ENCODE peak calls at places on chromosomes 3 and 15, in four cellular contexts. P is fibroblast of pulmonary artery, F is WTC11, T is left ventricle myocardium inferior. B is an unnamed sample.
A peak's percentile ranks its signal among the peaks of the same experiment; 100 is the strongest.

GRCh38 chr3:43004282-43004681 is 25.2 kb downstream of the GASK1A start:
- DNase-seq in P (peak; percentile 23), F (no peak), T (no peak), B (no peak)

GRCh38 chr3:15851735-15852134 is 54.0 kb upstream of the ANKRD28 start:
- DNase-seq in F (no peak), P (no peak), T (no peak), B (no peak)

GRCh38 chr3:55477306-55478010 is 9.6 kb downstream of the WNT5A start:
- DNase-seq in F (no peak), P (no peak), T (no peak), B (no peak)

GRCh38 chr3:145282505-145282904 is 878.5 kb downstream of the PLOD2 start:
- DNase-seq in F (no peak), P (no peak), T (no peak), B (no peak)

GRCh38 chr3:160003520-160004128 is 15.0 kb downstream of the IL12A start:
- DNase-seq in T (peak; percentile 58), F (peak; percentile 78), P (peak; percentile 53), B (peak; percentile 64)

GRCh38 chr15:75966073-75966472 is 46.2 kb downstream of the NRG4 start:
- DNase-seq in T (no peak), P (peak; percentile 57), F (no peak), B (no peak)

GRCh38 chr3:30290479-30290878 is 315.9 kb upstream of the TGFBR2 start:
- DNase-seq in T (no peak), F (no peak), P (no peak), B (no peak)

GRCh38 chr3:138477801-138478200 is 43.4 kb downstream of the ESYT3 start:
- DNase-seq in P (no peak), F (no peak), T (no peak), B (no peak)

GRCh38 chr15:72487070-72487797 is 13.1 kb downstream of the ARIH1 start:
- DNase-seq in P (peak; percentile 20), T (no peak), F (no peak), B (no peak)

GRCh38 chr3:125161607-125162219 is 50.8 kb downstream of the SLC12A8 start:
- DNase-seq in F (no peak), P (no peak), T (peak; percentile 53), B (no peak)

GRCh38 chr3:101861212-101861977 is 12.1 kb downstream of the NFKBIZ start:
- DNase-seq in P (no peak), F (no peak), T (no peak), B (no peak)

GRCh38 chr3:17680530-17680929 is 61.9 kb downstream of the TBC1D5 start:
- DNase-seq in P (no peak), F (no peak), T (no peak), B (no peak)

GRCh38 chr3:184716652-184717607 is 5.1 kb upstream of the MAGEF1 start:
- DNase-seq in P (peak; percentile 57), F (peak; percentile 39), T (no peak), B (peak; percentile 10)

GRCh38 chr15:57541805-57542504 is 49.7 kb upstream of the MYZAP start:
- DNase-seq in F (peak; percentile 77), P (peak; percentile 86), T (peak; percentile 61), B (peak; percentile 79)

GRCh38 chr3:101643861-101644613 is 32.9 kb downstream of the ZBTB11 start:
- DNase-seq in F (no peak), P (peak; percentile 49), T (no peak), B (no peak)

GRCh38 chr15:70053006-70053702 is 44.6 kb downstream of the TLE3 start:
- DNase-seq in F (no peak), P (no peak), T (no peak), B (no peak)

GRCh38 chr15:43483306-43484128 is 9.4 kb downstream of the TP53BP1 start:
- DNase-seq in T (no peak), P (peak; percentile 55), F (no peak), B (no peak)

GRCh38 chr3:52193059-52193458 is 4.9 kb upstream of the ALAS1 start:
- DNase-seq in P (peak; percentile 40), F (no peak), T (peak; percentile 62), B (peak; percentile 66)

GRCh38 chr3:38649500-38650247 is at the start of gene SCN5A:
- DNase-seq in F (peak; percentile 61), P (peak; percentile 12), T (peak; percentile 55), B (peak; percentile 49)

GRCh38 chr3:142019794-142020320 is 129.5 kb downstream of the TFDP2 start:
- DNase-seq in F (no peak), P (peak; percentile 17), T (no peak), B (no peak)

DNA sequence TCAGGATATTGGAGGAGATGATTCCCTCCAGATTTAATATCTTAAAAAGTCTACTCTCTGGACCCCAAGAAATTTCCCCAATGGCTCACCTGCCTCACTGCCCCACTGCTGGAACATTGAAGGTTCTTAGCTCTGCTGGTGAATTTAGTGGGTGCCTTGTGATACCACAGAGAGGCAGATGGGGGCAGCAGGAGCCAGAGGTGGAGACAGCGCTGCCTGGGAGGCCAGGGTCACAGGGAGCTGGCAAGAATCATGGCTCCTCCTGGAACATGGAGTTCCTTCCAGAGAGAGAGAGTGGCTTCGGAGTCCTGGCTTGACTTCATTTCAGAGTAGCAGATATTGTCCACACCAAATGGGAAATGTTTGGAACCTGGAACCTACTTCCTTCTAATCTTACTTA is 263.5 kb upstream of the CFAP20DC start:
- DNase-seq in F (peak; percentile 68), P (peak; percentile 34), T (peak; percentile 51), B (peak; percentile 57)
- TF ChIP-seq CTCF in F (peak; percentile 24), P (peak; percentile 42), T (peak; percentile 66), B (no peak)

GRCh38 chr3:10952525-10952924 is 40.0 kb upstream of the SLC6A1 start:
- DNase-seq in T (no peak), P (no peak), F (no peak), B (no peak)
- TF ChIP-seq CTCF in T (no peak), P (no peak), F (no peak), B (no peak)

GRCh38 chr15:64023215-64023614 is 23.1 kb downstream of the DAPK2 start:
- DNase-seq in T (no peak), F (no peak), P (no peak), B (no peak)

GRCh38 chr15:64022571-64022970 is 23.7 kb downstream of the DAPK2 start:
- DNase-seq in T (no peak), P (no peak), F (no peak), B (peak; percentile 56)

GRCh38 chr15:64029111-64029510 is 17.2 kb downstream of the DAPK2 start:
- DNase-seq in T (no peak), P (no peak), F (no peak), B (no peak)

GRCh38 chr15:64019764-64020163 is 26.5 kb downstream of the DAPK2 start:
- DNase-seq in T (peak; percentile 52), F (no peak), P (no peak), B (peak; percentile 74)

DNA sequence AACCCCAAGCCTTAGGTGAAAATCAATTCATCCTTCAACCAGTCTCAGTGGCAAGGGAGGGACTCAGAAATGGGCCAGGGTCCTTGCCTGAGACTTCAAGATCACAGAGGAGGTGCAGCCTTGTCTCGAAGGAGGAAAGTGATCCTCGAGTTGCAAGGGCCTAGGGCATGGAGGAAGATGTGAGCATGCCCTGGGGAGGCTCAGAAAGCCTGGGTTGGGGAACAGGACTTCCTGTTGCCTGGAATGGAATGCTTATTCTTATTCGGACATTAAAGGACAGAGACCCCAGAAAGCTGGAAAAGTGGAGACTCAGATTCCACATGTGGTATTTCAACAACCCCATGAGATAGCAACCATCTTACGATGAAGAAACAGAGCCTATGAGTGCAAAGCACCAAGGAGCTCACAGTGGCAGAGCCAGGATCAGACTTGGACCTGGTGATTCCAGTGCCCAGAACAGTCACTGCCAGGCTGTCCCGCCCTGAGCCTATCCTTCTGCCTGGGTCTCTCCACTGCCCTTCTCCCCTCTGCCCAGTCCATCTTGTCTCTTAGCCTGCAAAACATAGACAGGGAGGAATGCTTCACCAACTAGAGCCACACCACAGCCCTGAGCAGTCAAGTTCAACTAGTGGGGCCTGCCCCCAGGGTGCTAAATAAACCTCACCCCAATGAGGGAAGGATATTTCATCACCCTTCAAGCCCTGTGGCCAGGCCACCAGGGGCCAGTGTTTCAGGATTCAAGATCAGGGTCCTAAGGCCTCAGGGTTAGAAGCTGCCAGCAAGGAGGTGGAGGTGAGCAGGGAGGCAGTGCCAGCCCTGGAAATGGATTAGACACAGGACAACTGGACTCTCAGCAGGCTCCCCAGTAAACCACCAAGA is 21.9 kb downstream of the DAPK2 start:
- DNase-seq in F (peak; percentile 29), T (no peak), P (no peak), B (peak; percentile 64)
- TF ChIP-seq CTCF in F (no peak), T (no peak), P (no peak), B (peak; percentile 25)

GRCh38 chr3:19547665-19548464 is 386.2 kb downstream of the EFHB start:
- DNase-seq in T (no peak), P (no peak), F (no peak), B (no peak)

GRCh38 chr3:19539488-19540395 is 391.4 kb downstream of the KCNH8 start:
- DNase-seq in F (no peak), T (no peak), P (no peak), B (no peak)

GRCh38 chr3:19541284-19541683 is 392.7 kb downstream of the EFHB start:
- DNase-seq in T (no peak), P (no peak), F (no peak), B (no peak)

GRCh38 chr3:19540464-19540863 is 392.2 kb downstream of the KCNH8 start:
- DNase-seq in T (no peak), P (no peak), F (no peak), B (no peak)

GRCh38 chr3:19543212-19543841 is 390.7 kb downstream of the EFHB start:
- DNase-seq in F (peak; percentile 11), T (no peak), P (peak; percentile 0), B (peak; percentile 22)
- TF ChIP-seq CTCF in F (peak; percentile 27), T (peak; percentile 65), P (peak; percentile 2), B (peak; percentile 20)

DNA sequence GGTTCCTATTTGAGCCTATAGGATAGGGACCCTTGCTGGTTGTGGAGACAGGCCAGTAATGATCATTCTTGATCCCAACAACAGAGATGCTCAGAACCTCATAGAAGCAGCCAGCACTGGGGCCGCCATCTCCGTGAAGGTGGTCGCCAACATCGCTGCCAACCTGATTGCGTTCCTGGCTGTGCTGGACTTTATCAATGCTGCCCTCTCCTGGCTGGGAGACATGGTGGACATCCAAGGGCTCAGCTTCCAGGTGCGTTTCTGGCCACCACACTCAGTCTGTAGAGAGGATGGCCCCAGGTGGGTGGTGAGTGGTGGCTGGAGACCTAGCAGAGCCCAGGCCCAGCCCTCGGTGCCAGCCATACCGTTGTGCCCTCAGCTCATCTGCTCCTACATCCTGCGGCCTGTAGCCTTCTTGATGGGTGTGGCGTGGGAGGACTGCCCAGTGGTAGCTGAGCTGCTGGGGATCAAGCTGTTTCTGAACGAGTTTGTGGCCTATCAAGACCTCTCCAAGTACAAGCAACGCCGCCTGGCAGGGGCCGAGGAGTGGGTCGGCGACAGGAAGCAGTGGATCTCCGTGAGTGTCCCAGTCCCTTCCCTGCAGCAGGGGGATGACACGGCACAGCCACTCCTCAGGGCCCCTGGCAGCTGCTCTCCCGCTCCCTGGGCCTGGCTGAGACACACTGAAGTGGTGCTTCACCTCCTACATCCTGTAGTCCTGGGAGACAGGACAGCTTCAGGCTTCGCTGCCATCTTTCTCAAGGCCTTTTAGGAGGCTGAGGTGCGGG is 46.5 kb upstream of the PDE8A start:
- DNase-seq in F (peak; percentile 56), T (no peak), P (no peak), B (no peak)
- TF ChIP-seq CTCF in F (no peak), T (peak; percentile 34), P (peak; percentile 17), B (peak; percentile 9)

GRCh38 chr15:59174161-59174845 is 32.3 kb upstream of the LDHAL6B start:
- DNase-seq in P (no peak), F (no peak), T (no peak), B (no peak)

GRCh38 chr15:59170295-59170881 is 36.3 kb upstream of the LDHAL6B start:
- DNase-seq in T (no peak), F (peak; percentile 22), P (peak; percentile 34), B (peak; percentile 84)

GRCh38 chr15:59170998-59171397 is 35.6 kb upstream of the LDHAL6B start:
- DNase-seq in F (no peak), T (no peak), P (no peak), B (no peak)

GRCh38 chr15:59173194-59173593 is 33.4 kb upstream of the LDHAL6B start:
- DNase-seq in T (no peak), F (no peak), P (no peak), B (no peak)

GRCh38 chr15:59172289-59172901 is 34.2 kb upstream of the LDHAL6B start:
- DNase-seq in F (no peak), P (no peak), T (no peak), B (no peak)
- TF ChIP-seq CTCF in F (peak; percentile 31), P (peak; percentile 12), T (no peak), B (no peak)